ENCODE peak calls at places on chromosomes 11 and 22, in ten cellular contexts. C is progenitor cell of endocrine pancreas; B is HCEC 1CT; U is stimulated activated CD4-positive, alpha-beta T cell treated with anti-CD3 and anti-CD28 coated beads, Interleukin-15, amount 100 ng/mL, for 1 hour; D is colonic mucosa; Q is Panc1; S is RWPE1; P is T47D; G is AG09319; F is EL. E is an unnamed sample.

GRCh38 chr22:20624161-20624616 is 116.8 kb downstream of the MED15 start:
- DNase-seq in B (peak; percentile 8), S (no peak), Q (no peak), U (no peak), D (no peak), G (no peak), P (no peak), C (no peak), F (peak; percentile 32), E (no peak)

GRCh38 chr22:26416670-26417270 is 12.3 kb upstream of the ASPHD2 start:
- DNase-seq in D (no peak), G (no peak), U (no peak), S (peak; percentile 79), C (no peak), P (no peak), Q (no peak), F (peak; percentile 91), B (peak; percentile 62), E (no peak)

GRCh38 chr22:45895436-45896152 is 81.4 kb downstream of the WNT7B start:
- DNase-seq in F (no peak), C (no peak), S (no peak), B (no peak), D (no peak), U (no peak), G (no peak), P (no peak), Q (no peak), E (no peak)

GRCh38 chr11:92330114-92330513 is 105.5 kb downstream of the FAT3 start:
- DNase-seq in S (no peak), G (no peak), C (no peak), F (no peak), D (no peak), B (no peak), Q (no peak), P (no peak), U (no peak), E (no peak)

GRCh38 chr11:10480760-10481159 is 25.7 kb downstream of the AMPD3 start:
- DNase-seq in B (no peak), S (no peak), D (no peak), P (no peak), C (no peak), Q (no peak), U (no peak), G (no peak), F (no peak), E (no peak)

GRCh38 chr11:120546312-120547205 is 35.0 kb downstream of the GRIK4 start:
- DNase-seq in F (peak; percentile 98), D (peak; percentile 55), S (peak; percentile 88), U (no peak), B (peak; percentile 97), C (no peak), P (no peak), Q (no peak), G (peak; percentile 83), E (peak; percentile 45)

GRCh38 chr11:13448876-13449275 is 14.1 kb downstream of the BTBD10 start:
- DNase-seq in P (no peak), S (no peak), Q (no peak), C (no peak), U (no peak), B (peak; percentile 49), F (no peak), G (no peak), D (no peak), E (no peak)

GRCh38 chr11:1827095-1827797 is 7.5 kb upstream of the SYT8 start:
- DNase-seq in C (no peak), D (peak; percentile 79), B (no peak), Q (no peak), F (peak; percentile 77), U (no peak), G (no peak), S (peak; percentile 51), P (peak; percentile 79), E (peak; percentile 96)

GRCh38 chr11:128437137-128437536 is 150.2 kb downstream of the ETS1 start:
- DNase-seq in Q (no peak), D (no peak), C (no peak), U (no peak), G (peak; percentile 73), F (no peak), P (no peak), S (no peak), B (no peak), E (no peak)

GRCh38 chr22:42863349-42863911 is 6.4 kb upstream of the ARFGAP3 start:
- DNase-seq in G (peak; percentile 49), Q (no peak), P (no peak), C (no peak), B (peak; percentile 78), S (peak; percentile 54), D (no peak), U (no peak), F (peak; percentile 65), E (peak; percentile 56)

GRCh38 chr11:75525433-75526191 is at the start of gene GDPD5:
- DNase-seq in D (peak; percentile 76), Q (no peak), P (peak; percentile 99), B (peak; percentile 55), S (peak; percentile 91), C (peak; percentile 79), U (peak; percentile 79), G (peak; percentile 35), F (peak; percentile 82), E (peak; percentile 90)

GRCh38 chr11:28521075-28521474 is 412.9 kb downstream of the METTL15 start:
- DNase-seq in D (no peak), F (no peak), B (no peak), S (peak; percentile 51), P (no peak), C (no peak), G (no peak), Q (no peak), U (no peak), E (no peak)

GRCh38 chr11:33863418-33864172 is 28.3 kb downstream of the LMO2 start:
- DNase-seq in U (no peak), F (no peak), G (no peak), B (no peak), S (no peak), Q (no peak), D (no peak), P (no peak), C (no peak), E (no peak)

GRCh38 chr22:21698430-21699329 is 32.9 kb downstream of the PPIL2 start:
- DNase-seq in P (no peak), Q (no peak), U (no peak), B (no peak), G (peak; percentile 19), D (no peak), F (peak; percentile 80), S (no peak), C (no peak), E (no peak)

GRCh38 chr22:46596819-46597218 is 23.4 kb upstream of the GRAMD4 start:
- DNase-seq in F (no peak), G (no peak), U (no peak), S (peak; percentile 74), Q (no peak), C (peak; percentile 87), B (no peak), P (peak; percentile 64), D (peak; percentile 95), E (no peak)

GRCh38 chr22:46545041-46545796 is 7.8 kb upstream of the CELSR1 start:
- DNase-seq in U (no peak), P (no peak), G (no peak), S (no peak), Q (no peak), B (peak; percentile 1), C (no peak), F (no peak), D (no peak), E (no peak)

GRCh38 chr22:42473484-42474193 is 41.4 kb upstream of the NFAM1 start:
- DNase-seq in G (peak; percentile 32), S (peak; percentile 44), P (peak; percentile 12), B (peak; percentile 61), Q (peak; percentile 22), F (peak; percentile 66), C (no peak), U (no peak), D (peak; percentile 35), E (peak; percentile 66)

GRCh38 chr22:33332538-33332937 is 274.4 kb upstream of the SYN3 start:
- DNase-seq in S (no peak), B (no peak), G (no peak), D (peak; percentile 66), U (no peak), P (no peak), C (no peak), F (no peak), Q (no peak), E (no peak)

GRCh38 chr11:85423331-85423730 is 203.8 kb downstream of the DLG2 start:
- DNase-seq in P (no peak), U (no peak), F (no peak), C (no peak), S (no peak), B (no peak), Q (no peak), G (no peak), D (peak; percentile 75), E (no peak)

GRCh38 chr11:26187639-26188038 is 144.3 kb upstream of the ANO3 start:
- DNase-seq in C (no peak), B (peak; percentile 94), D (no peak), F (peak; percentile 66), Q (no peak), S (peak; percentile 63), G (peak; percentile 53), P (no peak), U (no peak), E (no peak)

GRCh38 chr22:49426098-49426497 is 401.6 kb downstream of the BRD1 start:
- DNase-seq in Q (no peak), C (no peak), S (no peak), B (no peak), D (no peak), G (no peak), P (no peak), U (no peak), F (no peak), E (no peak)